ENCODE peak calls at places on chromosome 11, in six cellular contexts. One of them, this sample, is unnamed.

GRCh38 chr11:8079111-8079675 is 1.8 kb upstream of the TUB start:
- DNase-seq in amniotic stem cell: no peak
- DNase-seq in esophagus squamous epithelium: no peak
- DNase-seq in GM06990: no peak
- DNase-seq in Ammon's horn: no peak
- DNase-seq in NCI-H774: no peak
- DNase-seq in this sample: no peak

GRCh38 chr11:66082936-66083698 is 13.0 kb downstream of the PACS1 start:
- DNase-seq in NCI-H774: peak
- DNase-seq in GM06990: no peak
- DNase-seq in esophagus squamous epithelium: no peak
- DNase-seq in amniotic stem cell: no peak
- DNase-seq in Ammon's horn: no peak
- DNase-seq in this sample: peak

GRCh38 chr11:2804701-2805387 is 80.7 kb downstream of the CDKN1C start:
- DNase-seq in GM06990: no peak
- DNase-seq in esophagus squamous epithelium: no peak
- DNase-seq in amniotic stem cell: no peak
- DNase-seq in Ammon's horn: no peak
- DNase-seq in NCI-H774: no peak
- DNase-seq in this sample: no peak

GRCh38 chr11:102330226-102330625 is 12.9 kb downstream of the BIRC3 start:
- DNase-seq in esophagus squamous epithelium: no peak
- DNase-seq in GM06990: no peak
- DNase-seq in Ammon's horn: no peak
- DNase-seq in NCI-H774: no peak
- DNase-seq in amniotic stem cell: no peak
- DNase-seq in this sample: no peak

GRCh38 chr11:65292866-65293265 is 21.8 kb upstream of the CDC42EP2 start:
- DNase-seq in GM06990: no peak
- DNase-seq in Ammon's horn: no peak
- DNase-seq in NCI-H774: no peak
- DNase-seq in esophagus squamous epithelium: no peak
- DNase-seq in amniotic stem cell: no peak
- DNase-seq in this sample: no peak

GRCh38 chr11:80327971-80328614 is 887.3 kb upstream of the TENM4 start:
- DNase-seq in NCI-H774: no peak
- DNase-seq in Ammon's horn: no peak
- DNase-seq in esophagus squamous epithelium: no peak
- DNase-seq in GM06990: no peak
- DNase-seq in amniotic stem cell: no peak
- DNase-seq in this sample: no peak

GRCh38 chr11:75145196-75145971 is 5.5 kb upstream of the SLCO2B1 start:
- DNase-seq in NCI-H774: no peak
- DNase-seq in Ammon's horn: no peak
- DNase-seq in amniotic stem cell: no peak
- DNase-seq in GM06990: no peak
- DNase-seq in esophagus squamous epithelium: no peak
- DNase-seq in this sample: no peak

GRCh38 chr11:68798221-68798813 is 43.4 kb downstream of the CPT1A start:
- DNase-seq in Ammon's horn: no peak
- DNase-seq in GM06990: no peak
- DNase-seq in NCI-H774: no peak
- DNase-seq in esophagus squamous epithelium: no peak
- DNase-seq in amniotic stem cell: no peak
- DNase-seq in this sample: peak

GRCh38 chr11:46066335-46066734 is 54.9 kb downstream of the PHF21A start:
- DNase-seq in Ammon's horn: no peak
- DNase-seq in GM06990: no peak
- DNase-seq in amniotic stem cell: no peak
- DNase-seq in esophagus squamous epithelium: no peak
- DNase-seq in NCI-H774: no peak
- DNase-seq in this sample: no peak

This sample was measured in cerebellar cortex.